ENCODE peak calls at places on chromosomes 7 and 10, in nine cellular contexts. H is GM23248, S is neural progenitor cell, U is GM23338, J is HCT116, N is MM.1S, Y is hepatocyte, D is OCI-LY7, O is SK-N-SH. X is an unnamed sample.

GRCh38 chr10:44723654-44724053 is 187.5 kb upstream of the TMEM72 start:
- DNase-seq in S (no peak), H (peak; percentile 96), N (no peak), D (no peak), U (no peak), O (no peak), Y (no peak), J (no peak), X (peak; percentile 86)

GRCh38 chr10:74202356-74202755 is 51.3 kb downstream of the ADK start:
- DNase-seq in H (no peak), S (no peak), U (no peak), N (no peak), O (no peak), D (no peak), Y (no peak), J (no peak), X (no peak)

GRCh38 chr10:22605168-22605567 is 109.2 kb downstream of the PIP4K2A start:
- DNase-seq in S (peak; percentile 30), N (no peak), H (peak; percentile 89), D (peak; percentile 48), Y (no peak), U (no peak), J (no peak), O (no peak), X (no peak)

GRCh38 chr10:103768345-103768744 is 87.0 kb downstream of the SH3PXD2A start:
- DNase-seq in J (no peak), Y (no peak), O (no peak), N (no peak), S (no peak), H (no peak), U (no peak), D (no peak), X (no peak)

GRCh38 chr7:37820708-37821468 is 27.5 kb upstream of the NME8 start:
- DNase-seq in D (no peak), N (peak; percentile 87), J (no peak), H (no peak), Y (no peak), S (no peak), U (no peak), O (no peak), X (no peak)

GRCh38 chr10:94645285-94645684 is 38.2 kb upstream of the CYP2C18 start:
- DNase-seq in S (no peak), J (no peak), H (no peak), U (no peak), D (no peak), O (peak; percentile 27), N (no peak), Y (no peak), X (no peak)

GRCh38 chr10:3323865-3324498 is 151.4 kb upstream of the PITRM1 start:
- DNase-seq in J (no peak), H (peak; percentile 93), O (peak; percentile 39), N (no peak), Y (no peak), D (no peak), U (no peak), S (no peak), X (peak; percentile 71)

GRCh38 chr10:113135025-113135424 is 185.0 kb downstream of the TCF7L2 start:
- DNase-seq in Y (no peak), N (no peak), J (no peak), H (no peak), O (no peak), D (no peak), U (peak; percentile 77), S (peak; percentile 75), X (no peak)

GRCh38 chr7:88116395-88116794 is 103.4 kb downstream of the SRI start:
- DNase-seq in U (no peak), D (no peak), Y (no peak), H (no peak), S (peak; percentile 35), N (no peak), J (no peak), O (no peak), X (no peak)

GRCh38 chr10:133261726-133262325 is 14.8 kb downstream of the ADAM8 start:
- DNase-seq in O (peak; percentile 98), N (peak; percentile 72), D (peak; percentile 84), J (no peak), Y (peak; percentile 88), U (peak; percentile 73), S (peak; percentile 86), H (peak; percentile 80), X (peak; percentile 61)

GRCh38 chr10:80070068-80070467 is 8.4 kb upstream of the TMEM254 start:
- DNase-seq in Y (no peak), H (no peak), O (no peak), N (no peak), D (no peak), J (no peak), U (no peak), S (no peak), X (no peak)

GRCh38 chr7:147079083-147079482 is 962.5 kb downstream of the CNTNAP2 start:
- DNase-seq in H (no peak), S (no peak), O (no peak), N (no peak), J (no peak), U (peak; percentile 3), Y (no peak), D (no peak), X (no peak)

GRCh38 chr7:69708857-69709256 is 110.6 kb downstream of the AUTS2 start:
- DNase-seq in Y (no peak), U (no peak), S (no peak), D (no peak), H (peak; percentile 26), N (no peak), J (no peak), O (no peak), X (no peak)

GRCh38 chr10:93199221-93199681 is 125.6 kb downstream of the CYP26A1 start:
- DNase-seq in U (no peak), N (no peak), O (no peak), D (no peak), S (peak; percentile 29), Y (peak; percentile 58), J (no peak), H (peak; percentile 63), X (peak; percentile 29)

GRCh38 chr10:68153473-68154210 is 44.4 kb downstream of the MYPN start:
- DNase-seq in J (peak; percentile 90), S (no peak), Y (peak; percentile 85), H (peak; percentile 98), U (peak; percentile 88), O (peak; percentile 54), D (no peak), N (no peak), X (peak; percentile 100)

DNA sequence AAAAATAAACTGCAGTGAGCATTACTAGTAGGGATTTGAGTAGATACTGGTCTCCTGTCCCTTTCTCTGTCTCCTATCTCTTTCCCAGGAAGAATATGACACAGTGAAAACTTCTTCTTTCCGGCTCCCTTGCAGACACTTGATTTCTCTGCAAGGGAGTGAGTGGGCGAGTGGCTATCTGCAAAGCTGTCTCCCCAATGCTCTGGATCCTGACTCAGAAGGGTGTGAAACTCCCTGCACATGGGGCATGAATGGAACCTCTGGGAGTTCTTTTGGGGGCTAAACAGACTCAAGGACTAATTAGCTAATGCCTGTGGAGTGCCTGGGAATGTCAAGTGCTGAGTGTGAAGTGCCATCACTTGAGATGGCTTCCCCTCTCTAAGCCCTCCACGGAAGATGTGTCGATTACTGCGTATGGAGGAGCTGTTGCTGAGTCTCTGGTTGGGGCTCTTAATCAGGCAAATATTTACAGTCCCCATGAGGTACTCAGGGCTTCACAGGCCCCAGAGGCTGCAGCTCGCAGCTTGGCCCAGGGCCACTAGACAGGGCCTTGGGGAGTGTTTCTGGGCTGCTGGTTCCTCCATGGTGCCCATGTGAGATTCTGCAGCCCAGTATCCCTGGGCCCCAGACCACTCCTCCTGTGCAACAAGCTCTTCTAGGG is 139.8 kb downstream of the RPS24 start:
- DNase-seq in O (no peak), S (no peak), D (no peak), H (peak; percentile 61), U (no peak), N (no peak), Y (no peak), J (no peak), X (no peak)
- TF ChIP-seq EZH2phosphoT487 in O (no peak), S (no peak), D (no peak), H (no peak), U (no peak), N (no peak), Y (no peak), J (no peak), X (no peak)

GRCh38 chr7:115086146-115086841 is 164.4 kb downstream of the MDFIC start:
- DNase-seq in O (no peak), Y (no peak), N (no peak), H (peak; percentile 4), U (no peak), D (no peak), S (no peak), J (no peak), X (peak; percentile 12)

GRCh38 chr7:115088938-115089337 is 167.0 kb downstream of the MDFIC start:
- DNase-seq in J (no peak), U (no peak), H (no peak), N (no peak), D (no peak), S (no peak), Y (no peak), O (no peak), X (no peak)

GRCh38 chr7:115085421-115085820 is 163.5 kb downstream of the MDFIC start:
- DNase-seq in J (no peak), D (no peak), O (no peak), S (no peak), H (no peak), Y (no peak), N (no peak), U (no peak), X (peak; percentile 71)

GRCh38 chr7:115083935-115084334 is 162.0 kb downstream of the MDFIC start:
- DNase-seq in O (no peak), S (no peak), Y (no peak), H (no peak), N (no peak), J (no peak), D (no peak), U (no peak), X (no peak)

DNA sequence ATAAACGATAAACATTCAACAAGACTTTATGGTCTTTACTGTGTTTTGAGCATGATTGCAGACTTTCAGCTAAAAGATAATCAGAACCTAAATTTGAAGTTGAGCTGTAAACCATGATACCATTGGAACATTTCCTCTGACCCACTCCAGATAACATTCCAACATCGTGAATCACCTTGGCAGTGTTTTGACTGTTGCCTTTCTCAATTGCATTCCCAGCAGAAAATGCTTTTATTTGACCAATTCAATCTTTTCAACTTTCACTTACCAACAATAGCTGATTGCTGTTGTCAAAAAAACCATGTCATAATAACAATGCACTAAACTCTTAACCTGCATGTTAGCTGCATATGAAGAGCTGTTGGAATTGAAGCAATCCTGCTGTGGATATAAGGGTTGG is 165.5 kb downstream of the MDFIC start:
- DNase-seq in O (no peak), N (no peak), S (no peak), Y (peak; percentile 39), U (peak; percentile 32), H (peak; percentile 79), J (peak; percentile 29), D (no peak), X (peak; percentile 88)
- TF ChIP-seq EZH2phosphoT487 in O (no peak), N (no peak), S (no peak), Y (no peak), U (no peak), H (no peak), J (no peak), D (no peak), X (no peak)

GRCh38 chr10:128036011-128036615 is 90.1 kb downstream of the MKI67 start:
- DNase-seq in U (no peak), N (no peak), O (no peak), D (no peak), J (no peak), Y (no peak), H (no peak), S (no peak), X (no peak)
- TF ChIP-seq EZH2phosphoT487 in U (no peak), N (no peak), O (no peak), D (no peak), J (no peak), Y (no peak), H (no peak), S (no peak), X (no peak)

GRCh38 chr10:124004372-124004928 is 88.9 kb downstream of the CHST15 start:
- DNase-seq in J (no peak), H (no peak), N (no peak), D (no peak), U (no peak), Y (no peak), O (peak; percentile 19), S (no peak), X (no peak)
- TF ChIP-seq EZH2phosphoT487 in J (no peak), H (no peak), N (no peak), D (no peak), U (no peak), Y (no peak), O (no peak), S (no peak), X (no peak)

X was measured in PC-3.